ENCODE peak calls at places on chromosomes 7 and 10, in four cellular contexts. E is NCI-H1105, X is MCF 10A, K is adipocyte. V is an unnamed sample.

GRCh38 chr7:150964593-150965111 is 13.5 kb downstream of the KCNH2 start:
- DNase-seq in E (no peak), K (no peak), X (no peak), V (no peak)

GRCh38 chr7:44066494-44067063 is 1.2 kb upstream of the PGAM2 start:
- DNase-seq in K (no peak), E (no peak), X (no peak), V (no peak)

GRCh38 chr7:68862736-68863135 is 735.5 kb upstream of the AUTS2 start:
- DNase-seq in X (no peak), K (no peak), E (peak), V (no peak)

GRCh38 chr7:156895024-156895780 is 2.2 kb upstream of the LMBR1 start:
- DNase-seq in K (no peak), E (no peak), X (no peak), V (no peak)

GRCh38 chr10:43739171-43739570 is 90.5 kb upstream of the ZNF32 start:
- DNase-seq in E (no peak), X (no peak), K (peak), V (no peak)

GRCh38 chr7:66894463-66895080 is 26.5 kb upstream of the TMEM248 start:
- DNase-seq in K (peak), X (peak), E (no peak), V (no peak)

GRCh38 chr7:51279391-51280023 is 37.1 kb downstream of the COBL start:
- DNase-seq in X (no peak), E (no peak), K (no peak), V (no peak)

GRCh38 chr10:34895977-34896376 is 80.9 kb upstream of the PARD3 start:
- DNase-seq in K (no peak), E (no peak), X (no peak), V (no peak)

GRCh38 chr7:107051376-107051775 is 6.9 kb downstream of the PRKAR2B start:
- DNase-seq in X (no peak), E (no peak), K (peak), V (no peak)

GRCh38 chr10:108496131-108496530 is 1331.6 kb upstream of the SORCS1 start:
- DNase-seq in K (peak), E (no peak), X (no peak), V (no peak)

GRCh38 chr7:102925962-102926825 is 13.4 kb downstream of the LRRC17 start:
- DNase-seq in E (no peak), X (no peak), K (no peak), V (no peak)

GRCh38 chr7:30470783-30471182 is 7.8 kb downstream of the NOD1 start:
- DNase-seq in E (peak), X (peak), K (peak), V (no peak)

GRCh38 chr10:69728335-69728861 is 73.3 kb upstream of the COL13A1 start:
- DNase-seq in E (no peak), K (peak), X (peak), V (no peak)

GRCh38 chr10:87973635-87974034 is 110.2 kb downstream of the PTEN start:
- DNase-seq in K (peak), X (no peak), E (no peak), V (no peak)

GRCh38 chr7:36115448-36116321 is 37.4 kb upstream of the EEPD1 start:
- DNase-seq in X (peak), K (peak), E (no peak), V (no peak)

GRCh38 chr10:17617031-17617911 is at the start of gene HACD1:
- DNase-seq in E (peak), X (peak), K (peak), V (no peak)

GRCh38 chr10:122639801-122640200 is 59.8 kb downstream of the C10orf120 start:
- DNase-seq in K (no peak), E (no peak), X (peak), V (no peak)

GRCh38 chr7:155544485-155544884 is 1.9 kb downstream of the CNPY1 start:
- DNase-seq in X (no peak), E (no peak), K (no peak), V (no peak)

GRCh38 chr7:90594791-90595317 is 1.3 kb upstream of the CDK14 start:
- DNase-seq in E (no peak), K (peak), X (peak), V (peak)

GRCh38 chr7:13879143-13879542 is 110.3 kb downstream of the ETV1 start:
- DNase-seq in X (no peak), K (no peak), E (no peak), V (no peak)

GRCh38 chr7:35726654-35727053 is 31.7 kb upstream of the HERPUD2 start:
- DNase-seq in X (no peak), K (no peak), E (no peak), V (no peak)

GRCh38 chr10:100725041-100725440 is 20.3 kb upstream of the PAX2 start:
- DNase-seq in E (no peak), X (no peak), K (no peak), V (no peak)

GRCh38 chr7:103915958-103916357 is 73.5 kb downstream of the RELN start:
- DNase-seq in X (peak), K (no peak), E (no peak), V (no peak)

GRCh38 chr10:95783741-95784140 is 27.8 kb downstream of the ENTPD1 start:
- DNase-seq in E (no peak), K (no peak), X (no peak), V (no peak)

GRCh38 chr10:21603721-21604120 is 69.7 kb downstream of the MLLT10 start:
- DNase-seq in E (no peak), X (no peak), K (no peak), V (no peak)

GRCh38 chr7:136533732-136534131 is 334.7 kb upstream of the CHRM2 start:
- DNase-seq in K (no peak), E (no peak), X (no peak), V (no peak)

GRCh38 chr7:137682596-137682995 is 164.2 kb downstream of the DGKI start:
- DNase-seq in X (no peak), E (no peak), K (peak), V (no peak)

GRCh38 chr10:131921191-131921590 is 20.4 kb downstream of the PPP2R2D start:
- DNase-seq in X (no peak), K (no peak), E (no peak), V (no peak)

GRCh38 chr10:52984169-52984568 is 211.6 kb upstream of the MBL2 start:
- DNase-seq in X (no peak), E (no peak), K (no peak), V (no peak)